ENCODE peak calls at places on chromosomes 16 and 17, in ten cellular contexts. T, F, K, O, W, X, N, H, Z and Y are unnamed samples.

GRCh38 chr17:57051886-57052342 is 33.1 kb upstream of the AKAP1 start:
- DNase-seq in N (no peak), T (no peak), F (no peak), W (no peak), O (no peak), K (no peak), X (no peak), H (no peak), Z (no peak), Y (no peak)

GRCh38 chr16:13863075-13863765 is 56.7 kb upstream of the ERCC4 start:
- DNase-seq in X (no peak), H (no peak), W (no peak), N (peak), Z (no peak), K (no peak), O (peak), F (no peak), T (no peak), Y (no peak)

GRCh38 chr16:66028505-66029216 is 337.8 kb upstream of the CDH5 start:
- DNase-seq in W (no peak), X (no peak), Z (no peak), O (peak), H (peak), K (no peak), F (no peak), N (peak), T (no peak), Y (no peak)

GRCh38 chr17:45118691-45119090 is 13.6 kb downstream of the PLCD3 start:
- DNase-seq in F (no peak), K (no peak), H (no peak), X (no peak), Z (no peak), N (no peak), T (no peak), O (no peak), W (no peak), Y (no peak)

GRCh38 chr16:6835516-6835915 is 497.1 kb upstream of the RBFOX1 start:
- DNase-seq in X (no peak), T (no peak), F (no peak), O (no peak), W (no peak), Z (no peak), H (no peak), K (no peak), N (no peak), Y (no peak)

GRCh38 chr17:70276931-70277330 is 107.6 kb downstream of the KCNJ2 start:
- DNase-seq in H (peak), N (no peak), X (no peak), W (no peak), K (no peak), O (no peak), F (no peak), Z (no peak), T (no peak), Y (no peak)

GRCh38 chr16:16996830-16997229 is 473.9 kb downstream of the XYLT1 start:
- DNase-seq in O (no peak), W (no peak), X (no peak), K (no peak), H (no peak), T (no peak), Z (peak), F (no peak), N (no peak), Y (no peak)

GRCh38 chr16:47519037-47519436 is 57.9 kb downstream of the PHKB start:
- DNase-seq in F (no peak), N (peak), X (no peak), O (no peak), Z (no peak), T (no peak), K (no peak), H (peak), W (no peak), Y (no peak)

GRCh38 chr16:50259334-50260205 is 6.8 kb upstream of the ADCY7 start:
- DNase-seq in T (peak), W (peak), X (no peak), Z (peak), O (peak), F (no peak), H (no peak), N (peak), K (peak), Y (no peak)

GRCh38 chr16:64586756-64587155 is 535.1 kb downstream of the CDH11 start:
- DNase-seq in H (no peak), W (no peak), Z (peak), N (no peak), O (no peak), T (no peak), X (no peak), F (no peak), K (no peak), Y (no peak)

GRCh38 chr17:81371910-81372760 is 23.1 kb upstream of the BAHCC1 start:
- DNase-seq in Z (peak), O (peak), H (peak), X (no peak), W (no peak), N (peak), T (peak), K (peak), F (no peak), Y (no peak)

GRCh38 chr16:2773188-2773968 is 3.7 kb downstream of the ELOB start:
- DNase-seq in H (peak), X (no peak), W (no peak), N (no peak), T (peak), F (no peak), O (no peak), Z (no peak), K (no peak), Y (no peak)

GRCh38 chr16:58299757-58300349 is 5.0 kb upstream of the PRSS54 start:
- DNase-seq in H (peak), X (no peak), N (peak), T (peak), K (no peak), F (no peak), O (peak), W (no peak), Z (peak), Y (no peak)

GRCh38 chr17:16491703-16492612 is at the start of gene LRRC75A:
- DNase-seq in H (peak), W (no peak), X (peak), F (peak), K (peak), Z (peak), T (peak), N (no peak), O (peak), Y (no peak)

GRCh38 chr16:13403326-13403725 is 501.9 kb downstream of the SHISA9 start:
- DNase-seq in Z (no peak), O (no peak), F (no peak), X (no peak), N (no peak), W (no peak), H (no peak), T (no peak), K (no peak), Y (no peak)

GRCh38 chr16:67198238-67198734 is 645 bp upstream of the ELMO3 start:
- DNase-seq in Z (peak), H (peak), W (no peak), T (peak), F (peak), X (no peak), N (no peak), O (peak), K (no peak), Y (no peak)

GRCh38 chr16:85363427-85363826 is 249.7 kb upstream of the GSE1 start:
- DNase-seq in H (no peak), T (no peak), O (no peak), X (no peak), W (no peak), N (no peak), K (no peak), F (no peak), Z (no peak), Y (no peak)
- TF ChIP-seq CTCF in H (no peak), T (no peak), O (peak), X (no peak), W (peak), N (no peak), K (no peak), F (no peak), Z (no peak), Y (no peak)

DNA sequence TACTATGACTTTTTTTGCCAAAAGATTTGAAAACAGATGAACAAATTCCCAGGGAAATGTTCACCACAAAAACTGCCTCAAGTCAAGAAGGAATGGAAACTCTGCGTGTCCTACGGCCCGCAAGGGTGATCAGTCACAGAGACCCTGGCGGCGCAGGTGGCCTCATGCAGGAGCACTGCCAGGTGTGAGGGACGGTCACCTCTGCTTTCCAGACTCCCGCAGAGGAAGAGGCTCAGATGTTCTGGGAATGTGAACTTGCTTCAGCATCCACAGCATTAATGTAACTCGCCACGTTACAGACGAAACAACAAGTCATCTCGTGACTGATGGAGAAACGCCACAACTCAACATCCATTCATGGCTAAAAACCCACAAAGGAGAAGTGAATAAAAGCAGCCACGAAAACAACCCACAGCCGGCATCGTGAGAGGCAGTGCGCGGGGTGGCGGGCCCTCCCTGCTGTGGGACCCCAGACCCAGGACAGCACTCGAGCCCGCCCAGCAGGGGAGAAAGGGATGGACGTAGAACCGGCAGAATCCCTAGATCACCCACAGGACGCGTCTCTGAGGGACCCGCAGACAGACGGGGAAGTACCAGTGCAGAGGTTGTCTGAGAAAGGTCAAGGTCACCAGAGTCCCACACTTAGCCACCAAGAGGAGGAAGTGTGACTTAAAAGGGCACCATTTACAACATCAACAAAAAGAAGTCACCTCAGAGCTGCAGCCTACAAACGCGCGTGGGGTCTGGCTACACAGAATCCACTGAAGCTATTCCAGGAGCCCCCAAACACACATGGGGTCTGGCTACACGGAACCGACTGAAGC is 76.9 kb upstream of the GNG13 start:
- DNase-seq in F (no peak), T (no peak), K (no peak), X (no peak), H (no peak), W (no peak), O (no peak), N (no peak), Z (no peak), Y (no peak)
- TF ChIP-seq CTCF in F (no peak), T (no peak), K (no peak), X (no peak), H (no peak), W (no peak), O (no peak), N (no peak), Z (no peak), Y (no peak)

GRCh38 chr17:46193246-46193625 is at the start of gene KANSL1:
- DNase-seq in X (peak), T (peak), F (peak), W (peak), K (peak), Z (peak), H (peak), N (peak), O (peak), Y (peak)
- TF ChIP-seq CTCF in X (peak), T (peak), F (peak), W (peak), K (peak), Z (peak), H (peak), N (peak), O (peak), Y (peak)

GRCh38 chr17:48215583-48216139 is 108.1 kb downstream of the SNX11 start:
- DNase-seq in K (no peak), H (peak), T (no peak), N (peak), W (no peak), O (peak), F (no peak), X (no peak), Z (peak), Y (no peak)
- TF ChIP-seq CTCF in K (peak), H (peak), T (peak), N (peak), W (peak), O (peak), F (peak), X (peak), Z (peak), Y (peak)

DNA sequence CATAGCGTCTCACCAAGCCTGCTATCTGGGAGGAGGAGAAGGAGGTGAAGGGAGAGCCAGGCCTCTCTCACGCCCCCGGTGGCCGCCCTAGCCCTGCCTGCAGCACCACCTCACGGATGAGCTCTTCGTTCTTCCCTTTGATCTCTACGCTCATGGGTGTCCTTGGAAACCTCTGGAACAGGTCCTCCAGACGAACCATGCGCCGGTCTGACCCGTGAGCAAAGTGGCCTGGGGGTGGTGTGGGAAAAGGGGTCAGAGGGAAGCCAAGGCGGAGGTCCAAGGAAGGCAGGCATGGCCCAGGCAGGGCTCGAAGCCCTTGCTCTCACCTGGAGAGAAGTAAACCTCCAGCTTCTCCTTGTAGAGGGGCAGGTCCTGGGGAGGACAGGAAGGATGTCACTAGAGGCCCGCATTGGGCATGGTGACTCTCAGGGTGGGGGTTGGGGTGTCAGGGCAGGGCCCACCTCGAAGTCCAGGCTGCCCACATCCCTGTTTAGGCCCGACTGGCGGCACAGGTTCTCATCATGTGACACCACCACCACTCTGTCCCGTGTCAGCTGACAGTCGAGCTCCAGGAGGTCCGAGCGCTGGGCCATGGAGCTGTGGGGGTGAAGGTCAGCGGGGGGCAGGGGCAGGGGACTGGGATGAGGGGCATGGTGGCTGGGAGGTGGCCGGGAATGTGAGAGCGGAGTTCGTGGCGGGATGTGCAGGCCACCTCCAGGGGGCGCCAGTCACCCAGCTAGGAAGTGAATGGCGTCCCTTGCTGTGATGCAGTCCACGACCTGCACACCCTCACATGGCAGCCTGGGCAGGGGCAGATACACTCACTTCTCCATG is 923 bp downstream of the GDPD3 start:
- DNase-seq in T (peak), H (peak), K (peak), N (peak), F (peak), X (peak), O (peak), Z (peak), W (no peak), Y (no peak)
- TF ChIP-seq CTCF in T (peak), H (peak), K (peak), N (peak), F (peak), X (peak), O (peak), Z (peak), W (peak), Y (peak)

GRCh38 chr17:63113167-63113566 is 147.1 kb downstream of the TANC2 start:
- DNase-seq in O (peak), H (no peak), Z (no peak), X (peak), F (no peak), W (no peak), N (peak), K (no peak), T (no peak), Y (no peak)
- TF ChIP-seq CTCF in O (peak), H (peak), Z (peak), X (no peak), F (no peak), W (peak), N (peak), K (peak), T (peak), Y (peak)

DNA sequence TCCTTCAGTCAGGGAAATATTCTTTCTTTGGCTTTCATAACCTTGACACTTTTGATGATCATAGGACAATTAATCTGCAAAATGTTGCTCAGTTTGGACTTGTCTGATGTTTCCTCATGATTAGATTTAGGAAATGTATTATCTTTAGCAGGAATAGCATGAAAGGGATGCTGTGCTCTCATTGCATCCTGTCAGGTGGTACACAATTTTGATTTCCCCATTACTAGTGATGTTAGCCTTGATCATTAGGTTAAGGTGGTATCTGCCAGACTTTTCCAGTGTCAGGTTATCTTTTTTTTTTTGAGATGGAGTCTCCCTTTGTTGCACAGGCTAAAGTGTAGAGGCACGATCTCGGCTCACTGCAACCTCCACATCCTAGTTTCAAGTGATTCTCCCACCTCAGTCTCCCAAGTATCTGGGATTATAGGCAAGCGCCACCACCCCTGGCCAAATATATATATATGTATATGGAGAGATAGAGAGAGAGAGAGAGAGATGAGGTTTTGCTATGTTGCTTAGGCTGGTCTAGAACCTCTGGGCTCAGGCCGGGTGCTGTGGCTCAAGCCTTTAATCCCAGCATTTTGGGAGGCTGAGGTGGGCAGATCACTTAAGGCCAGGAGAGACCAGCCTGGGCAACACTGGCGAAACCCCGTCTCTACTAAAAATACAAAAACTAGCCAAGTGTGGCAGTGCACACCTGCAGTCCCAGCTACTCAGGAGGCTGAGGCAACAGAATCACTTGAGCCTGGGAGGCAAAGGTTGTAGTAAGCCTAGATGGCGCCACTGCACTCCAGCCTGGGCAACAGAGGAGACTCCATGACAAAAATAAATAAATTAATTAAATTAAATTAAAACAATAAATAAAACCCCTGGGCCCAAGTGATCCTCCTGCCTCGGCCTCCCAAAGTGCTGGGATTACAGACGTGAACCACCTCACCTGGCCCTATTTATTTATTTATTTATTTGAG is 15.8 kb upstream of the CAVIN1 start:
- DNase-seq in O (peak), K (no peak), T (peak), F (no peak), N (peak), W (no peak), X (no peak), Z (peak), H (no peak), Y (no peak)
- TF ChIP-seq CTCF in O (peak), K (peak), T (peak), F (peak), N (peak), W (peak), X (peak), Z (peak), H (peak), Y (no peak)

GRCh38 chr17:27494192-27495091 is 38.2 kb downstream of the KSR1 start:
- DNase-seq in F (no peak), W (no peak), K (peak), T (peak), N (peak), X (no peak), H (peak), Z (peak), O (peak), Y (peak)
- TF ChIP-seq CTCF in F (no peak), W (peak), K (peak), T (peak), N (peak), X (peak), H (peak), Z (peak), O (peak), Y (peak)

GRCh38 chr16:53991181-53992056 is 287.5 kb downstream of the FTO start:
- DNase-seq in O (peak), K (no peak), T (peak), N (peak), H (peak), Z (peak), W (no peak), X (no peak), F (no peak), Y (peak)

GRCh38 chr16:53988136-53988535 is 284.2 kb downstream of the FTO start:
- DNase-seq in K (no peak), F (no peak), O (no peak), X (no peak), T (no peak), N (no peak), H (no peak), Z (no peak), W (no peak), Y (peak)

GRCh38 chr16:53985865-53986264 is 281.9 kb downstream of the FTO start:
- DNase-seq in N (no peak), Z (no peak), X (no peak), T (no peak), F (no peak), K (no peak), W (no peak), H (no peak), O (no peak), Y (no peak)

GRCh38 chr16:53992057-53992378 is 288.1 kb downstream of the FTO start:
- DNase-seq in N (no peak), Z (no peak), W (no peak), T (no peak), X (no peak), F (no peak), O (no peak), H (no peak), K (no peak), Y (no peak)

GRCh38 chr16:53989597-53989996 is 285.6 kb downstream of the FTO start:
- DNase-seq in X (no peak), F (no peak), W (no peak), T (no peak), K (no peak), N (no peak), H (no peak), O (no peak), Z (no peak), Y (no peak)
- TF ChIP-seq CTCF in X (no peak), F (no peak), W (no peak), T (no peak), K (no peak), N (no peak), H (no peak), O (no peak), Z (no peak), Y (no peak)